ENCODE peak calls at places on chromosomes 1 and 21, in nine cellular contexts. X is body of pancreas; A is PC-3; Z is H1; O is IMR-90; D is ovary; K is small intestine; S is CD4-positive, CD25-positive, alpha-beta regulatory T cell; P is H9. G is an unnamed sample.
A peak's percentile ranks its signal among the peaks of the same experiment; 100 is the strongest.

GRCh38 chr1:185316163-185317033 is 645 bp downstream of the IVNS1ABP start:
- DNase-seq in K (peak; percentile 85), Z (peak; percentile 90), X (peak; percentile 94), D (peak; percentile 96), P (peak; percentile 90), A (peak; percentile 68), S (peak; percentile 92), O (peak; percentile 88), G (peak; percentile 91)

GRCh38 chr1:10680487-10680886 is 116.0 kb downstream of the CASZ1 start:
- DNase-seq in A (no peak), D (no peak), X (no peak), Z (no peak), S (no peak), O (no peak), K (peak; percentile 53), P (no peak), G (no peak)

GRCh38 chr1:157155658-157156057 is 17.5 kb upstream of the ETV3 start:
- DNase-seq in A (no peak), Z (no peak), S (no peak), X (peak; percentile 15), P (peak; percentile 79), K (no peak), D (no peak), O (no peak), G (no peak)

GRCh38 chr1:44208216-44208615 is 5.1 kb upstream of the DMAP1 start:
- DNase-seq in Z (no peak), S (no peak), P (no peak), X (no peak), D (no peak), O (no peak), A (no peak), K (no peak), G (no peak)

GRCh38 chr21:35922618-35923017 is 137.7 kb downstream of the SETD4 start:
- DNase-seq in K (no peak), D (no peak), P (no peak), A (peak; percentile 59), X (no peak), S (no peak), O (peak; percentile 83), Z (no peak), G (no peak)

GRCh38 chr1:203726417-203726867 is 38.5 kb upstream of the LAX1 start:
- DNase-seq in D (no peak), O (no peak), Z (no peak), K (no peak), A (no peak), S (no peak), X (no peak), P (no peak), G (no peak)

GRCh38 chr1:20932437-20932977 is 145.4 kb upstream of the HP1BP3 start:
- DNase-seq in A (no peak), D (no peak), Z (no peak), S (peak; percentile 34), P (no peak), K (no peak), X (no peak), O (no peak), G (peak; percentile 53)

GRCh38 chr1:11893907-11894251 is 32.3 kb downstream of the KIAA2013 start:
- DNase-seq in D (peak; percentile 37), X (peak; percentile 63), S (peak; percentile 54), A (peak; percentile 73), P (peak; percentile 83), O (peak; percentile 15), K (peak; percentile 64), Z (peak; percentile 93), G (peak; percentile 54)

GRCh38 chr1:50702395-50702794 is 257.7 kb downstream of the FAF1 start:
- DNase-seq in K (no peak), Z (no peak), A (no peak), D (no peak), X (no peak), O (no peak), S (no peak), P (no peak), G (no peak)

GRCh38 chr1:224068458-224068770 is 45.5 kb upstream of the FBXO28 start:
- DNase-seq in P (no peak), X (no peak), S (no peak), K (no peak), D (no peak), O (no peak), Z (no peak), A (no peak), G (no peak)

GRCh38 chr1:223401873-223402789 is 8.9 kb downstream of the CCDC185 start:
- DNase-seq in D (no peak), X (no peak), P (no peak), O (peak; percentile 86), Z (no peak), A (peak; percentile 78), K (no peak), S (no peak), G (no peak)

GRCh38 chr1:24204116-24204515 is 17.0 kb upstream of the IFNLR1 start:
- DNase-seq in X (no peak), D (no peak), A (no peak), K (no peak), Z (no peak), S (no peak), O (no peak), P (no peak), G (no peak)

GRCh38 chr1:230191839-230192238 is 124.8 kb downstream of the GALNT2 start:
- DNase-seq in S (no peak), K (no peak), D (no peak), Z (no peak), X (no peak), P (no peak), A (no peak), O (no peak), G (no peak)

GRCh38 chr1:228490120-228491078 is 3.2 kb downstream of the RNF187 start:
- DNase-seq in A (peak; percentile 18), K (no peak), O (peak; percentile 53), S (no peak), P (no peak), D (no peak), X (no peak), Z (no peak), G (no peak)

GRCh38 chr1:223712856-223713494 is 636 bp downstream of the CAPN2 start:
- DNase-seq in S (peak; percentile 59), Z (peak; percentile 67), P (peak; percentile 42), K (peak; percentile 49), O (no peak), A (no peak), X (no peak), D (peak; percentile 42), G (no peak)

GRCh38 chr1:244655186-244655585 is 2.3 kb downstream of the DESI2 start:
- DNase-seq in S (no peak), Z (no peak), O (no peak), X (no peak), P (no peak), K (no peak), D (no peak), A (no peak), G (no peak)

DNA sequence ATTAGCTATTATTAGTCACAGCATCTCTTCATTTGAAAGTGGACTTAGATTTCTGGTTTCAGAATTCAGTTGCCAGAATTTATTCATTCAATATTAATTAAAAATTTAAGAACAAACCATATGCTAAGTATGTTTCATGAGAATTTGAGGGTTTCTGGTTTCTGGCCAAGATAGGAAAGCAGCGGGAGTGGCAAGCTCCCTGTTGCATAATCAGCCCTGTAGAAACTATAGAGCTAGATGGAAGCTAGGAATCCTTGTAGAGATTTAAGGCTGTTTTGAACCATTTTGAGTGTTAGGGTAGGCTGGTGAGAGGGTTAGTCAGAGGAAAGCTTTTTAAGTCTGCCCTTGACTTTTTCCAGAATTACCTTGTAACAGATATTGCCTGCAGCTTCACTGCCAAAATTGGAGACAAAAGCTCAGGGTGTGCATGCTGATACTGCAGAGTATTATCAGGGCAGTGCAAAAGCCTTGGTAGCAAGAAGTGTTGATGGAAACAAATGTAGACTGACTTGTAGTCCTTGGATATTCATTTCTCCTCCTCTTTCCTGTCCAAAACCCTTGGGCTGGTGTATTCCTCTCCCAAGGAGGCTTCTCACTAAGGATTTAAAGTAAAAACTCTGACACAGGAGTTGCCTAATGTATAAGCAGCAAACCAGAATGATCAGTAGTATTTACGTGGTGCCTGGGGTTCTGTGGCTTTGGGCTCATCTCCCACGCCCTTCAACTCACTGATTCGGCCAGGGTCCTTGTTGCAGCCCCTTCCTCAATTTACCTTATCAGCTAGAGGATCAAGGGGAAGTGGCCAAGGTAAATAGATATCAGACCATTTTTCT is 12.6 kb upstream of the GIPC2 start:
- DNase-seq in K (no peak), Z (no peak), A (no peak), P (no peak), S (no peak), O (no peak), D (no peak), X (no peak), G (no peak)
- H3K27ac ChIP-seq in K (no peak overlapping the region), Z (no peak overlapping the region), A (no peak overlapping the region), P (no peak overlapping the region), S (no peak overlapping the region), O (no peak overlapping the region), D (no peak overlapping the region), X (peak overlapping the region; percentile 42), G (no peak overlapping the region)

GRCh38 chr1:163321311-163322305 is at the start of gene NUF2:
- DNase-seq in O (peak; percentile 99), Z (peak; percentile 98), P (peak; percentile 98), D (peak; percentile 96), X (peak; percentile 98), A (peak; percentile 99), K (peak; percentile 99), S (peak; percentile 99), G (peak; percentile 99)

GRCh38 chr1:163315773-163316374 is 5.9 kb upstream of the NUF2 start:
- DNase-seq in X (peak; percentile 22), K (peak; percentile 35), D (peak; percentile 16), A (peak; percentile 68), P (no peak), O (peak; percentile 68), Z (no peak), S (peak; percentile 73), G (no peak)

DNA sequence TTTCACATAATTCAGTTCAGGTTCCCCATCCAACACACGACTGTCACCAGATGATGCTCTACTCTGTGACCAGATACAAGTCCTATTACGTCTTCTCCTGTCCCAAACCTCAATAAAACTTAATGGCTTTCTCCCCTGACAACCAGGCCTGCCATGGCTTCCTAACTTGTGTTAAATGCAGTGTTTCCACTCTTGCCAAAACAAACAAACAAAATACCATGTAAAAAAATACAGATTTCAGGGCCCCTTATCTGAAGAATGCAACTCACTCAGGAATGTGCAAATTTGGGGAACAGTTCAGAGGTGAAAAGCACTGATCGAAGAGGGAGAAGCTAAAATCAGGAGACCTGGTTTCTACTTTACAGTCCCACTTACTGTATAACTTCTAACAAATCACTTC is 863 bp upstream of the NUF2 start:
- DNase-seq in Z (no peak), X (no peak), S (peak; percentile 13), P (no peak), O (no peak), K (no peak), A (no peak), D (no peak), G (no peak)
- H3K27ac ChIP-seq in Z (peak overlapping the region; percentile 68), X (peak overlapping the region; percentile 49), S (peak overlapping the region; percentile 81), P (peak overlapping the region; percentile 66), O (peak overlapping the region; percentile 12), K (peak overlapping the region; percentile 6), A (peak overlapping the region; percentile 33), D (peak overlapping the region; percentile 52), G (peak overlapping the region; percentile 90)

GRCh38 chr1:36207339-36207738 is 16.9 kb upstream of the THRAP3 start:
- DNase-seq in A (peak; percentile 32), O (peak; percentile 34), Z (peak; percentile 53), X (peak; percentile 82), K (no peak), P (peak; percentile 69), D (no peak), S (no peak), G (no peak)
- H3K27ac ChIP-seq in A (no peak overlapping the region), O (no peak overlapping the region), Z (no peak overlapping the region), X (peak overlapping the region; percentile 48), K (no peak overlapping the region), P (no peak overlapping the region), D (no peak overlapping the region), S (no peak overlapping the region), G (no peak overlapping the region)

GRCh38 chr1:92956254-92956653 is 5.0 kb downstream of the DIPK1A start:
- DNase-seq in S (no peak), X (no peak), P (no peak), D (no peak), O (no peak), Z (no peak), A (no peak), K (no peak), G (no peak)
- H3K27ac ChIP-seq in S (peak overlapping the region; percentile 71), X (no peak overlapping the region), P (no peak overlapping the region), D (no peak overlapping the region), O (no peak overlapping the region), Z (no peak overlapping the region), A (no peak overlapping the region), K (peak overlapping the region; percentile 36), G (no peak overlapping the region)